ENCODE peak calls at places on chromosomes 13 and 19, in seven cellular contexts. R is mesendoderm, I is neuronal stem cell, G is IMR-90, Z is H1, U is mesenchymal stem cell, V is trophoblast cell. P is an unnamed sample.

GRCh38 chr13:66805657-66806056 is 424.5 kb downstream of the PCDH9 start:
- DNase-seq in R (no peak), I (no peak), G (peak), Z (no peak), U (no peak), V (no peak), P (no peak)

GRCh38 chr19:32902448-32902847 is 32.9 kb upstream of the SLC7A9 start:
- DNase-seq in R (peak), I (no peak), G (no peak), Z (no peak), U (no peak), V (no peak), P (peak)

GRCh38 chr13:113423225-113424170 is 29.8 kb downstream of the ADPRHL1 start:
- DNase-seq in R (no peak), I (no peak), G (no peak), Z (no peak), U (no peak), V (no peak), P (no peak)

GRCh38 chr19:20078696-20079095 is 896 bp downstream of the ZNF90 start:
- DNase-seq in R (peak), I (peak), G (peak), Z (no peak), U (peak), V (peak), P (no peak)

GRCh38 chr19:7799640-7800355 is 30.2 kb upstream of the EVI5L start:
- DNase-seq in R (peak), I (peak), G (peak), Z (peak), U (peak), V (peak), P (peak)

GRCh38 chr19:40907968-40908735 is 26.1 kb upstream of the CYP2A7 start:
- DNase-seq in R (no peak), I (no peak), G (no peak), Z (no peak), U (no peak), V (no peak), P (peak)

GRCh38 chr19:2050991-2051770 is at the start of gene MKNK2:
- DNase-seq in R (peak), I (peak), G (peak), Z (peak), U (peak), V (peak), P (peak)

GRCh38 chr13:74015137-74015536 is 119.1 kb downstream of the KLF12 start:
- DNase-seq in R (peak), I (no peak), G (peak), Z (no peak), U (no peak), V (peak), P (no peak)

GRCh38 chr13:27826379-27827353 is 34.4 kb downstream of the GSX1 start:
- DNase-seq in R (peak), I (peak), G (peak), Z (peak), U (peak), V (peak), P (peak)

GRCh38 chr19:18418725-18419194 is 438 bp upstream of the SSBP4 start:
- DNase-seq in R (no peak), I (no peak), G (no peak), Z (no peak), U (peak), V (peak), P (no peak)

GRCh38 chr19:43524922-43525835 is 1.8 kb downstream of the ETHE1 start:
- DNase-seq in R (peak), I (no peak), G (peak), Z (no peak), U (peak), V (peak), P (peak)

GRCh38 chr19:5338661-5339469 is 1.7 kb downstream of the PTPRS start:
- DNase-seq in R (peak), I (peak), G (no peak), Z (peak), U (no peak), V (no peak), P (peak)

GRCh38 chr19:5336195-5336965 is 4.2 kb downstream of the PTPRS start:
- DNase-seq in R (no peak), I (no peak), G (no peak), Z (no peak), U (no peak), V (no peak), P (no peak)

GRCh38 chr19:5339470-5339949 is 1.1 kb downstream of the PTPRS start:
- DNase-seq in R (no peak), I (no peak), G (no peak), Z (no peak), U (no peak), V (no peak), P (no peak)

GRCh38 chr19:5337126-5337525 is 3.5 kb downstream of the PTPRS start:
- DNase-seq in R (no peak), I (no peak), G (no peak), Z (no peak), U (no peak), V (no peak), P (no peak)

DNA sequence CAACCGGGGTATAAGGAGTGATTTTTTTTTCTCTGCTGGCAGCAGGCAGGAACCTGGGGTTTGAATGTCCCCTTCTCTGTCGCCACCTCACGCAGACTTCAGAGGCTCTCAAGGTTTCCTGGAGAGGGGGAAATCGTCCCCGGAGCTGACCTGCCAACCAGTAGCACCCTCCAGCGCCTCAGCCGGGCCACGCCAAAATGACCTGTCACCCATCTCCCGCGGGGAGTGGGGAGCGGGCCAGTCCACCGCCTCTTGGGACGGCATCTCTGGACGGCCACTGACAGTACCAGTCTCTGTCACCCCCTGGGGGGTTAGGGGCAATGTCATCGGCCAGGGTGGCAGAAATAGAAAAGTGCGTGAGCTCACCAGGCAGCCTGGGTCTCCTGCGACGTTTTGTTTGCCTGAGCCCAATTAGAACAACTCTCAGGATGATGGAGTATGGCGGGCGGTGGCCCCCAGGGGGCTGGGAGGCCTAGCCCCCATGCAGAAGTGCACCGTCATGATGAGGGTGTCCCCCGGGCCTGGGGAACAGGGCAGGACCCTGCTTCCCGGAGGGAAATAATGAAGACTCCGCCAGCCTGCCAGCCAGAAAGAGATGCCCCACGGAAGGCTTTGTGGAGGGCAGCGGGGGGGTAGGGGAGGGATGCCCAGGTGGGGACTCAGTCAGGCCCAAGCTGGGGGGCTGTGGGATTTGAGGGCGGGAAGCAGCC is 2.6 kb downstream of the PTPRS start:
- DNase-seq in R (no peak), I (no peak), G (no peak), Z (no peak), U (no peak), V (no peak), P (no peak)
- H3K9ac ChIP-seq in R (peak), I (peak), G (no peak), Z (no peak), U (no peak), V (no peak), P (no peak)

DNA sequence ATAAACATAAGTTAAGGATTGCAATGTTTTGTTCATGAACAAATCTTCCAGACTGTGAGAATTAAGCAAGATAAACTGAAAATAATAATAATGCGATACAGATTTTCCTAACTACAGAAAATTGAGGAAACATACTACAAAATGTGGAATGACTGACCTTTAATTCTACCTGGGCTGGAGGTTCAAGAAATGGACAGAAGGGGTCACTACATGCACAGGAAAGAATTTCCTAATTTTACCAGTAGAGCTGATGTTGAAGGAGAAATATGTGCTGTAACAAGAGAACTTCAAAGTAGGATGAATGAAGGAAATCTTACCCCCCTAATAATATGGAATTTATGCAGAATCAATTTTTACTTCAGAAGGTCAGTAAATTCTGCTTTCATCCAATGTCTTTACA is 62.3 kb downstream of the ZNF627 start:
- DNase-seq in R (no peak), I (no peak), G (peak), Z (no peak), U (no peak), V (peak), P (no peak)
- H3K23ac ChIP-seq in R (no peak), I (no peak), G (no peak), Z (no peak), U (no peak), V (no peak), P (no peak)

GRCh38 chr13:102400619-102401125 is 1.2 kb downstream of the FGF14 start:
- DNase-seq in R (peak), I (no peak), G (no peak), Z (no peak), U (peak), V (no peak), P (peak)

GRCh38 chr13:102401305-102401704 is 543 bp downstream of the FGF14 start:
- DNase-seq in R (no peak), I (no peak), G (no peak), Z (no peak), U (peak), V (no peak), P (no peak)

GRCh38 chr13:102401755-102402154 is at the start of gene FGF14:
- DNase-seq in R (no peak), I (no peak), G (no peak), Z (no peak), U (peak), V (no peak), P (no peak)

GRCh38 chr13:102399791-102400618 is 1.8 kb downstream of the FGF14 start:
- DNase-seq in R (peak), I (no peak), G (no peak), Z (no peak), U (peak), V (no peak), P (peak)

GRCh38 chr13:102402292-102402691 is 444 bp upstream of the FGF14 start:
- DNase-seq in R (peak), I (peak), G (peak), Z (peak), U (peak), V (no peak), P (peak)
- H2BK5ac ChIP-seq in R (no peak), I (no peak), G (no peak), Z (no peak), U (no peak), V (no peak), P (no peak)

DNA sequence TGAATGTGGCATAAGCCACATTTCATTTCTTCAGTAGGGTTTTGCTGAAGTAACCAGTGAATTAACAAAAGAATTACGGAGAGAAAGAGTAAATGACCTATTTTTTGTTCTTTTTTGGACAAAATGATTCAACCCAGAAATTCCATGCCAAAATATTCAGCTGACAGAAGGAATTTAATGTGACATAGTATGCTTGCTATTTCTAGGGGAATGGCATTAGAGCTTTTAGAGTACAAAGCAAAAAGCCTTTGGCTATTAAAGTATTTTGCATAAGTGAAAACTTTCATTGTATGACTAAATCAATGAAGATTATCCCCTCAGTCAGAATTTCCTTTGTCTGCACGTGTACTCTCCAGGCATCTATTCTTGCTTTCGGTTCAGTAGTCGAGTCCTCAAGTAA is 465.3 kb downstream of the COG6 start:
- DNase-seq in R (no peak), I (no peak), G (no peak), Z (no peak), U (no peak), V (peak), P (no peak)
- H3K9ac ChIP-seq in R (no peak), I (no peak), G (no peak), Z (no peak), U (peak), V (no peak), P (no peak)

GRCh38 chr13:63117710-63118109 is 1702.1 kb upstream of the PCDH20 start:
- DNase-seq in R (no peak), I (no peak), G (no peak), Z (no peak), U (no peak), V (no peak), P (no peak)
- H3K23ac ChIP-seq in R (no peak), I (no peak), G (no peak), Z (no peak), U (no peak), V (no peak), P (no peak)

GRCh38 chr19:3880471-3881271 is at the start of gene ATCAY:
- DNase-seq in R (peak), I (peak), G (no peak), Z (no peak), U (no peak), V (no peak), P (peak)

GRCh38 chr19:3879656-3880055 is 829 bp upstream of the ATCAY start:
- DNase-seq in R (no peak), I (no peak), G (no peak), Z (no peak), U (no peak), V (no peak), P (no peak)

GRCh38 chr19:3882041-3882384 is 1.5 kb downstream of the ATCAY start:
- DNase-seq in R (no peak), I (no peak), G (no peak), Z (no peak), U (no peak), V (no peak), P (no peak)

DNA sequence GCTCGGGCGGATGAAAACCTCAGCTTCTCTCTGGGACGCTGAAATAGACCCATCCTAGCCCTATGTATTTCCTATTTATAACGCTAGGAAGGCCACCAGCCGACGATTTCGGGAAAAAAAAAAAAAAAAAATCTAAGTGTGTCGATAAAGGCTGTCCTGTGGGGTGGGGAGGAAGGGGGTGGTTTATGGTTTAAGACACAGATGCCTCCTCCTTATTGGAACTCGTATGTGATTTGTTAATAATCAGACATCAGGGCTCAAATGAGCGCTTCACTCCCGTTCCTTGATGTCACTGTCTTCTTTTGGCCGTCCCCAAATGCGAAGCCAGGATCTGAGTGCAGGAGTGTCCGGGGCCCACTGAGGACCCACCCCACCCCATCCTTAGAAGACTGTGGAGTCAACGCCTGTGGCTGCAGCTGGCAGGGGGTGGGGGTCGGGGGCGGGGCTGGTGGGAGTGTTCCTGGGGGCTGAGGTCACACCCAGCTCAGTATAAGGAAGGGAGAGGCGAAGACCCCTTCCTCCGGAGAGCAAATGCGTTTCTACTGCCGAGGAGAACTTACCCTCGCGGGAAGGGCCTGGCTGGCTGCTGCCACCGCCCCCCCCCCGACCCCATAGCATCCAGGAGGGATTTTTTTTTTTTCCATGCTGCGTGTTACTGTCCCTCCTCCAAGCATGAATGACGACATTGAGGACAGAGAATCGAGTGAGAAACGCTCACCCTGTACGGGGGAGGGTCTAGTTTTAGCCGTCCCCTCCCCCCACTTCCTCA is 971 bp downstream of the ATCAY start:
- DNase-seq in R (peak), I (no peak), G (no peak), Z (no peak), U (no peak), V (no peak), P (peak)
- H2BK5ac ChIP-seq in R (no peak), I (no peak), G (no peak), Z (no peak), U (no peak), V (no peak), P (no peak)

DNA sequence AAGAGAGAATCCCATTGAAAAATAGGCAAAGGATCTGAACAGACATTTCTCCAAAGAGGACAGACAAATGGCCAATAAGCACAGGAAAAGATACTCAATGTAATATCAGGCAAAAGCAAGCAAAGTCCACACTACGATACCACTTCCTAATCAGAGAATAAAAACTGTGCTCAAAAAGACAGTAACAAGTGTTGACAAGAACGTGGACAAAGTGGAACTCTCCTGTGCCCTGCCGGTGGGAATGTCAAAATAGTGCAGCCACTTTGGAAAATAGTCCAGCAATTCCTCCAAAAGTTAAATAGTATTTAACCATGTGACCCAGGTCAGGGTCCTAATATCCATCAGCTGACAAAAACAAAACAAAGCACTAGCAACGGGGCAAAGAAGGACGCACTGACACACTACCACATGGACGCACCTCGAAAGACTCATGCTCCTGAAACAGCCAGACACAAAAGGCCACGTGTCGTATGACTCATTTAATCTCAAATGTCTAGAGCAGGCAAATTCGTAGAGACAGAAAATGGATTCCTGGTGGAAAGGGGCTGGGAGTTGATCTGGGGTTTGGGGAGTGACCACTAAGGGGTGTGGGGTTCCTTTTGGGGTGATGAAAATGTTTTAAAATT is 5.2 kb downstream of the MIER2 start:
- DNase-seq in R (no peak), I (no peak), G (peak), Z (no peak), U (no peak), V (no peak), P (no peak)
- H3K9ac ChIP-seq in R (no peak), I (peak), G (no peak), Z (no peak), U (no peak), V (no peak), P (no peak)

P was measured in H9.